ENCODE peak calls at places on chromosomes 2 and 18, in five cellular contexts. B is A549; H is GM13977; T is stimulated activated CD4-positive, alpha-beta T cell treated with anti-CD3 and anti-CD28 coated beads, Interleukin-1b, Interleukin-23, amount 100 ng/mL, for 24 hours; L is T-helper 9 cell. V is an unnamed sample.

GRCh38 chr18:7177131-7177744 is 53.7 kb upstream of the LRRC30 start:
- DNase-seq in B (peak; percentile 43), H (no peak), T (no peak), L (no peak), V (no peak)

GRCh38 chr18:58649966-58650816 is 21.1 kb upstream of the MALT1 start:
- DNase-seq in B (no peak), H (no peak), T (peak; percentile 25), L (no peak), V (no peak)

GRCh38 chr2:240466579-240467148 is 31.2 kb downstream of the GPC1 start:
- DNase-seq in B (no peak), H (no peak), T (no peak), L (no peak), V (no peak)

GRCh38 chr2:133878326-133878725 is 310.1 kb upstream of the NCKAP5 start:
- DNase-seq in B (no peak), H (no peak), T (no peak), L (no peak), V (no peak)

GRCh38 chr18:10284571-10285282 is 169.7 kb upstream of the APCDD1 start:
- DNase-seq in B (no peak), H (no peak), T (no peak), L (no peak), V (no peak)

GRCh38 chr2:204705243-204705971 is 160.1 kb downstream of the PARD3B start:
- DNase-seq in B (no peak), H (no peak), T (no peak), L (no peak), V (no peak)

GRCh38 chr2:129796216-129796615 is 183.2 kb upstream of the RAB6C start:
- DNase-seq in B (no peak), H (no peak), T (no peak), L (no peak), V (no peak)

GRCh38 chr2:7508220-7508943 is 591.2 kb downstream of the RNF144A start:
- DNase-seq in B (no peak), H (no peak), T (no peak), L (no peak), V (no peak)

GRCh38 chr2:45720210-45720609 is 68.7 kb downstream of the PRKCE start:
- DNase-seq in B (no peak), H (no peak), T (no peak), L (no peak), V (no peak)

GRCh38 chr2:215207041-215207440 is 68.6 kb upstream of the ABCA12 start:
- DNase-seq in B (no peak), H (no peak), T (no peak), L (no peak), V (no peak)

GRCh38 chr2:238155051-238155760 is 3.6 kb upstream of the ERFE start:
- DNase-seq in B (no peak), H (no peak), T (no peak), L (no peak), V (no peak)

GRCh38 chr2:111665551-111666116 is 218.4 kb downstream of the ANAPC1 start:
- DNase-seq in B (no peak), H (no peak), T (no peak), L (no peak), V (no peak)

GRCh38 chr2:208363485-208363884 is 43.1 kb upstream of the PTH2R start:
- DNase-seq in B (no peak), H (peak; percentile 23), T (no peak), L (no peak), V (no peak)

GRCh38 chr2:36044389-36044788 is 311.2 kb upstream of the CRIM1 start:
- DNase-seq in B (no peak), H (no peak), T (no peak), L (no peak), V (no peak)

GRCh38 chr18:75110311-75110710 is 98.6 kb downstream of the PTGR3 start:
- DNase-seq in B (no peak), H (no peak), T (no peak), L (no peak), V (no peak)

GRCh38 chr18:54023471-54023870 is 201.0 kb downstream of the MBD2 start:
- DNase-seq in B (no peak), H (no peak), T (no peak), L (no peak), V (no peak)

V was measured in GOT3.